ENCODE peak calls at places on chromosomes 5 and 9, in six cellular contexts. S, W, K, V, U and L are unnamed samples.

GRCh38 chr9:137055385-137056364 is 1.8 kb upstream of the ENTPD2 start:
- ATAC-seq in S (peak), W (peak), K (no peak), V (peak), U (no peak), L (peak)

GRCh38 chr5:134590992-134591659 is 41.5 kb downstream of the SAR1B start:
- ATAC-seq in S (no peak), W (peak), K (peak), V (no peak), U (no peak), L (no peak)

GRCh38 chr5:160262665-160263064 is 33.4 kb downstream of the FABP6 start:
- ATAC-seq in S (no peak), W (no peak), K (peak), V (no peak), U (peak), L (no peak)

GRCh38 chr5:134614461-134615085 is 18.1 kb downstream of the SAR1B start:
- ATAC-seq in S (no peak), W (no peak), K (no peak), V (no peak), U (no peak), L (no peak)

GRCh38 chr9:127942152-127943010 is 4.7 kb upstream of the DPM2 start:
- ATAC-seq in S (peak), W (peak), K (peak), V (peak), U (peak), L (peak)

GRCh38 chr5:173290477-173291131 is 37.6 kb downstream of the STC2 start:
- ATAC-seq in S (no peak), W (peak), K (no peak), V (no peak), U (peak), L (peak)

GRCh38 chr9:27701664-27702063 is 128.4 kb upstream of the C9orf72 start:
- ATAC-seq in S (peak), W (no peak), K (no peak), V (no peak), U (no peak), L (peak)

GRCh38 chr5:40914835-40915234 is 5.5 kb downstream of the C7 start:
- ATAC-seq in S (peak), W (no peak), K (no peak), V (no peak), U (no peak), L (peak)

GRCh38 chr9:20397348-20397747 is 225.0 kb downstream of the MLLT3 start:
- ATAC-seq in S (no peak), W (no peak), K (peak), V (no peak), U (no peak), L (no peak)

GRCh38 chr9:128341435-128341849 is 1.1 kb downstream of the SLC27A4 start:
- ATAC-seq in S (peak), W (peak), K (peak), V (peak), U (peak), L (peak)

GRCh38 chr9:111903996-111904395 is 7.4 kb downstream of the UGCG start:
- ATAC-seq in S (no peak), W (no peak), K (peak), V (peak), U (no peak), L (no peak)

GRCh38 chr9:138121438-138122050 is 244.0 kb downstream of the CACNA1B start:
- ATAC-seq in S (no peak), W (no peak), K (no peak), V (no peak), U (no peak), L (no peak)

GRCh38 chr9:93121316-93122241 is 12.5 kb downstream of the NINJ1 start:
- ATAC-seq in S (no peak), W (no peak), K (no peak), V (no peak), U (no peak), L (no peak)

GRCh38 chr5:151215546-151215880 is 8.4 kb downstream of the CCDC69 start:
- ATAC-seq in S (no peak), W (no peak), K (no peak), V (no peak), U (no peak), L (no peak)

GRCh38 chr5:14668247-14668646 is 3.7 kb downstream of the OTULIN start:
- ATAC-seq in S (no peak), W (no peak), K (peak), V (no peak), U (no peak), L (no peak)

GRCh38 chr9:11874414-11874813 is 818.8 kb upstream of the TYRP1 start:
- ATAC-seq in S (no peak), W (no peak), K (no peak), V (no peak), U (no peak), L (no peak)

GRCh38 chr9:128081052-128081451 is 13.0 kb downstream of the SLC25A25 start:
- ATAC-seq in S (peak), W (peak), K (peak), V (peak), U (peak), L (peak)

GRCh38 chr9:96215841-96216240 is 86.1 kb downstream of the HSD17B3 start:
- ATAC-seq in S (no peak), W (no peak), K (no peak), V (no peak), U (no peak), L (no peak)

GRCh38 chr5:117679046-117679445 is 1104.4 kb upstream of the SEMA6A start:
- ATAC-seq in S (no peak), W (no peak), K (no peak), V (no peak), U (no peak), L (no peak)

GRCh38 chr5:78899922-78900362 is 85.2 kb downstream of the ARSB start:
- ATAC-seq in S (no peak), W (peak), K (peak), V (peak), U (peak), L (no peak)

GRCh38 chr5:156815988-156816599 is 34.0 kb upstream of the PPP1R2B start:
- ATAC-seq in S (peak), W (peak), K (peak), V (peak), U (no peak), L (no peak)

GRCh38 chr9:137723396-137724113 is 104.8 kb downstream of the EHMT1 start:
- ATAC-seq in S (no peak), W (no peak), K (no peak), V (no peak), U (no peak), L (no peak)

GRCh38 chr9:103397868-103398600 is 402.9 kb downstream of the CYLC2 start:
- ATAC-seq in S (peak), W (peak), K (peak), V (peak), U (no peak), L (peak)

GRCh38 chr5:137486707-137487106 is 12.4 kb downstream of the SPOCK1 start:
- ATAC-seq in S (peak), W (no peak), K (no peak), V (peak), U (no peak), L (peak)

GRCh38 chr5:172905771-172906170 is 53.5 kb upstream of the RPL26L1 start:
- ATAC-seq in S (no peak), W (no peak), K (no peak), V (no peak), U (no peak), L (no peak)

GRCh38 chr5:137728048-137728447 is 7.8 kb downstream of the KLHL3 start:
- ATAC-seq in S (no peak), W (no peak), K (no peak), V (no peak), U (no peak), L (no peak)

GRCh38 chr9:133126697-133127339 is 5.8 kb upstream of the RALGDS start:
- ATAC-seq in S (no peak), W (no peak), K (no peak), V (no peak), U (no peak), L (no peak)

GRCh38 chr9:29439961-29440360 is 1866.7 kb upstream of the C9orf72 start:
- ATAC-seq in S (no peak), W (no peak), K (no peak), V (no peak), U (no peak), L (no peak)

GRCh38 chr5:136082390-136083193 is 50.1 kb upstream of the SMAD5 start:
- ATAC-seq in S (peak), W (peak), K (peak), V (peak), U (peak), L (no peak)

GRCh38 chr5:89342106-89342876 is 459.3 kb upstream of the MEF2C start:
- ATAC-seq in S (no peak), W (no peak), K (peak), V (no peak), U (no peak), L (no peak)

GRCh38 chr9:121309171-121309570 is 41.2 kb downstream of the GSN start:
- ATAC-seq in S (no peak), W (no peak), K (no peak), V (no peak), U (no peak), L (no peak)

GRCh38 chr9:77764894-77765780 is 117.0 kb upstream of the GNA14 start:
- ATAC-seq in S (peak), W (peak), K (peak), V (peak), U (peak), L (no peak)

GRCh38 chr9:126470251-126470993 is 143.3 kb upstream of the LMX1B start:
- ATAC-seq in S (no peak), W (no peak), K (peak), V (no peak), U (no peak), L (no peak)

GRCh38 chr5:95029569-95030366 is 255.1 kb downstream of the MCTP1 start:
- ATAC-seq in S (peak), W (no peak), K (peak), V (no peak), U (no peak), L (no peak)

GRCh38 chr5:93078082-93079038 is 502.7 kb downstream of the NR2F1-AS1 start:
- ATAC-seq in S (peak), W (peak), K (peak), V (peak), U (no peak), L (peak)

GRCh38 chr5:172699999-172700685 is 59.1 kb downstream of the NEURL1B start:
- ATAC-seq in S (peak), W (no peak), K (no peak), V (no peak), U (no peak), L (peak)

GRCh38 chr5:13251623-13252367 is 692.7 kb downstream of the DNAH5 start:
- ATAC-seq in S (peak), W (no peak), K (no peak), V (no peak), U (no peak), L (peak)

GRCh38 chr9:93996367-93996766 is 41.2 kb upstream of the BARX1 start:
- ATAC-seq in S (no peak), W (no peak), K (no peak), V (no peak), U (no peak), L (no peak)

GRCh38 chr5:72951850-72952468 is 3.9 kb upstream of the FCHO2 start:
- ATAC-seq in S (no peak), W (no peak), K (no peak), V (no peak), U (no peak), L (no peak)
- TF ChIP-seq CTCF in S (no peak), W (no peak), K (no peak), V (no peak), U (no peak), L (no peak)

GRCh38 chr9:73152445-73152844 is 780 bp downstream of the ANXA1 start:
- ATAC-seq in S (peak), W (no peak), K (no peak), V (peak), U (peak), L (no peak)
- TF ChIP-seq EP300 in S (no peak), W (no peak), K (no peak), V (no peak), U (no peak), L (no peak)

GRCh38 chr9:85741875-85742629 is at the start of gene AGTPBP1:
- ATAC-seq in S (peak), W (peak), K (peak), V (peak), U (peak), L (peak)
- TF ChIP-seq CTCF in S (no peak), W (no peak), K (no peak), V (no peak), U (no peak), L (no peak)

DNA sequence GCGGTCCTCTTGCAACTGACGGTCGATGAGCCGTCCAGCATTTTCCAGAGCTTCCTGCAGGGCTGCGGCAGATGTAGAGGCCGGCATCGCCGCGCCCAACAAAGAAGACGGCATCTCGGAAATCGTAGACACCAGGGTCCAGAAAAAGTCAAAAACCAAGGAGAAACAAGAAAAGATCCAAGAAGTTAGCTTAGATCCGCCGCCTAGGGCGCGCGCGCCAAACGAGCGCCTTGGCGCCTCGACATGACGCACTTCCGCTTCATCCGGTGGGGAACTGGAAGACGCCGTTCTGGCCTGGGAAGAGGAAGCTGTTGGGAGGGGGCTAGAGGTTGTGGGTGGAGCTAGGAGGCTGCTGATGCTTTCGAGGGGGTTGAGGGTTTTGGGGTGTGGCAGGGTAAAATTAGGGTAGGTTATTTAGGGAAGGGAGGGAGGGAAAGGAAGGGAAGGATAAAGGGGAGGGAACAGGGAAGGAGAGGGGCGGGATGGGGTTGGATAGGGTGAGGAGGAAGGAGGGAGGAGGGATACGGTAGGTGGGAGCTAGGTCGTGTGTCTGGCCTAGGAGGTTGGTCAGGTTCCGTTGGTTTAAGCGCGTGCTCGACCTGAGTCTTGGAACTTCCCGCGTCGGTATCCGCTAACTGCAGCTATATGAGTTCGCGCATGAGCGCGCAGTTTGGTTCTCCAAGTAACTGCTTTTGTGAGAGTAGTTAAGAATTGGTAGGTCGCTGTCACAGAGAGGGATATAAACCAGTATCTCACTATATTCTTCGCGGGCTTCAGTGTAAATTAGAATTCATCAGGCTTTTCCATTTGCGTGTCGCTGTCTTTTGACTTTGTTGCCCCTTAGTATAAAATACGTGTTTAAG is at the start of gene NUP155:
- ATAC-seq in S (peak), W (peak), K (peak), V (peak), U (peak), L (peak)
- TF ChIP-seq EP300 in S (no peak), W (no peak), K (no peak), V (no peak), U (peak), L (no peak)

DNA sequence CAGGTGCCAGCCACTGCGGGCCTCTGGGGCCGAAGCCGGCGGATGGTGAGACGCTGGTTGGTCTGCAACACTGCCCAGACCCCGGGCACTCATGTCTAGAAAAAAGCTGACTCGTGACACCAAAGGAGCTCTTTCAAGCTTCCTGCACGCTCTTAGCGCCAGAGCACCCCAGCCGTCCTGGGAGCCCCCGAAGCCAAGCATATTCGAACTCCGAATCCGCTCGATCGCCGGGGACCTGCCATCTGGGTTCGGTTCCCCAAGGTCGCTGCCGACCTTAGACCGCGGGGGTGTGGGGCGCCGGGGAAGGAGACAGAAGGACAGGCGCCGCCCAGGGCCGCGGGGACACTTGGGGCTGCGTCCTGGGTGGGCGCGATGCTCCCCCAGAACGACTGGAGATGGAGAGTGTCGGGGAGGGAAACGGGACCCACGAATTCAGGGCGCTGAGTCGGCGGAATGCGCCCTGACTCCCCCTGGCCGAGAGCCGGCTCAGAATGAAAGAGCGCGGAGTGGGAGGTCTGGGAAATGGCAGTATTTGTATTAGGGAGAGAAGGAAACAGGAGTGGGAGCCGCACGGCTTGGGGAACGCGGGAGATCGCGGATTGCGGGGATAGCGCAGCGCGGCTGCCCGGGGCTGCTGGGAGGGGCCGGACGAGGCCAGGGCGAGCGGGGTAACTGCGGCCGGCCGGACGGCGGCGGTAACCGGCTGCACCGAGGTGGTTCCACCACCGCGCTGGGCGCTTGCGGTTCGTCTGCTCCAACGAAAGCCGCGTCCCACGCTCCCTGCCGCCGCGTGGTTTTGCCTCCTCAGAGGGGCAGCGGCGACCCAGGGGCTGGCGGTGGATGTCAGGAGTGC is 20.1 kb upstream of the MARCHF6 start:
- ATAC-seq in S (peak), W (no peak), K (peak), V (peak), U (no peak), L (peak)
- TF ChIP-seq CTCF in S (peak), W (no peak), K (no peak), V (no peak), U (no peak), L (peak)

GRCh38 chr9:129481424-129481823 is 139.5 kb downstream of the C9orf50 start:
- ATAC-seq in S (no peak), W (no peak), K (no peak), V (no peak), U (no peak), L (no peak)
- TF ChIP-seq EP300 in S (no peak), W (no peak), K (no peak), V (no peak), U (no peak), L (no peak)

GRCh38 chr9:2321523-2322148 is 300.0 kb upstream of the VLDLR start:
- ATAC-seq in S (no peak), W (no peak), K (no peak), V (no peak), U (no peak), L (no peak)
- TF ChIP-seq CTCF in S (no peak), W (no peak), K (no peak), V (no peak), U (no peak), L (no peak)

GRCh38 chr5:132215329-132215728 is 12.3 kb downstream of the P4HA2 start:
- ATAC-seq in S (peak), W (no peak), K (no peak), V (peak), U (peak), L (peak)
- TF ChIP-seq EP300 in S (no peak), W (no peak), K (no peak), V (no peak), U (no peak), L (no peak)